ENCODE peak calls at places on chromosome 10, in five cellular contexts. G is tibial nerve, L is transverse colon, R is A549, Y is esophagus muscularis mucosa. V is an unnamed sample.

GRCh38 chr10:62047960-62048383 is 146.5 kb downstream of the ARID5B start:
- DNase-seq in G (peak), L (peak), R (no peak), Y (no peak), V (peak)

GRCh38 chr10:28909875-28910274 is 232.6 kb downstream of the BAMBI start:
- DNase-seq in G (no peak), L (no peak), R (no peak), Y (no peak), V (no peak)

GRCh38 chr10:95458824-95459223 is 102.3 kb downstream of the SORBS1 start:
- DNase-seq in G (no peak), L (no peak), R (no peak), Y (no peak), V (no peak)

GRCh38 chr10:33612551-33612950 is 278.1 kb upstream of the NRP1 start:
- DNase-seq in G (peak), L (no peak), R (no peak), Y (no peak), V (no peak)

GRCh38 chr10:90179696-90180407 is 478.5 kb downstream of the KIF20B start:
- DNase-seq in G (no peak), L (no peak), R (no peak), Y (no peak), V (no peak)

GRCh38 chr10:11440250-11441150 is 170.9 kb downstream of the USP6NL start:
- DNase-seq in G (no peak), L (no peak), R (no peak), Y (no peak), V (no peak)

GRCh38 chr10:91800192-91800591 is 2.0 kb downstream of the TNKS2 start:
- DNase-seq in G (no peak), L (no peak), R (no peak), Y (no peak), V (no peak)

GRCh38 chr10:48791267-48791928 is 106.7 kb downstream of the WDFY4 start:
- DNase-seq in G (no peak), L (no peak), R (no peak), Y (peak), V (no peak)

GRCh38 chr10:80949785-80950184 is 412.1 kb downstream of the SH2D4B start:
- DNase-seq in G (no peak), L (no peak), R (no peak), Y (no peak), V (no peak)

GRCh38 chr10:80946957-80947722 is 409.4 kb downstream of the SH2D4B start:
- DNase-seq in G (no peak), L (no peak), R (no peak), Y (no peak), V (no peak)

GRCh38 chr10:80946073-80946472 is 408.4 kb downstream of the SH2D4B start:
- DNase-seq in G (no peak), L (no peak), R (no peak), Y (no peak), V (no peak)

GRCh38 chr10:80945267-80945880 is 407.7 kb downstream of the SH2D4B start:
- DNase-seq in G (no peak), L (no peak), R (no peak), Y (no peak), V (no peak)
- TF ChIP-seq EP300 in G (no peak), L (no peak), R (no peak), Y (no peak), V (no peak)

GRCh38 chr10:68332259-68333057 is at the start of gene PBLD:
- DNase-seq in G (peak), L (peak), R (peak), Y (peak), V (peak)
- TF ChIP-seq EP300 in G (peak), L (no peak), R (no peak), Y (no peak), V (no peak)

DNA sequence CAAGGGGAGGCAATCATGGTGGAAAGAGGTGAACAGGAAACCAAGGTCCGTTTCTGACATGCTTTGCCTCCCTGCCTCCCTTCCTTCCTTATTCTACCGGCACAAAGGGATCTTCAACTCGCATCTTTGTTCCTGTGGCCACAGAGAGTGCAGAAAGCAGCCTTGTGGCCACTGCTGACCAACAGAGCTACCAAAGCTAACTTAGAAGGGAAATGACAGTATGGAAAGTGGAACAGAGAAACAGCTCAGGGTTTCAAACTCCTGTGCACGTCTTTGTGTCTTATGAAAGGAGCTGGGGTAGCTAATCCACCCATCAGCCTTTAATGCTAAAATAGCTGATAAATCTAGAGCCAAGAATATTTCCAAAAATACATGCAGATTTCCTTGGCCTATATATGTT is 588.0 kb downstream of the SORCS1 start:
- DNase-seq in G (no peak), L (no peak), R (no peak), Y (no peak), V (no peak)
- TF ChIP-seq EP300 in G (no peak), L (no peak), R (no peak), Y (no peak), V (no peak)

DNA sequence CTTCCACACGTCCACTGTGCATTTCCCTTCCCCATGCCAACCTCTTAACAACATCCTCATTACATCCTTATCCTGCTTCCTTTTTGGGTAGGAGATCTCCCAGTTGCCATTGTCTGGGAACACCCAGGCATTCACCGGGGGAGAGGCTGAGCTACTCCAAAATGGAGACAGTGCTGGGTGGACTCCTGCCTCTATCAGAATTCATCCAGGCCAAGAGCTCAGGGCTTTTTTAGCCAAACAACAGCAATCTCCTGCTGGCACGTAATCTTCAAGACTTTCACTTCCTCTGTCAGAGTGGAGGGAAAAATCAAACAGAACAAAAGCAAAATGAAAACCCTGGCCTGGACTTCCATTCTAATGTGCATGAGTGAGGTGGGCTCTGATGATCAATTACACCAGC is 244.9 kb downstream of the PRPF18 start:
- DNase-seq in G (no peak), L (no peak), R (no peak), Y (no peak), V (peak)
- TF ChIP-seq EP300 in G (peak), L (no peak), R (no peak), Y (no peak), V (no peak)

GRCh38 chr10:77636967-77637473 is 588 bp downstream of the KCNMA1 start:
- DNase-seq in G (no peak), L (no peak), R (no peak), Y (no peak), V (peak)
- TF ChIP-seq EP300 in G (no peak), L (no peak), R (no peak), Y (no peak), V (no peak)

DNA sequence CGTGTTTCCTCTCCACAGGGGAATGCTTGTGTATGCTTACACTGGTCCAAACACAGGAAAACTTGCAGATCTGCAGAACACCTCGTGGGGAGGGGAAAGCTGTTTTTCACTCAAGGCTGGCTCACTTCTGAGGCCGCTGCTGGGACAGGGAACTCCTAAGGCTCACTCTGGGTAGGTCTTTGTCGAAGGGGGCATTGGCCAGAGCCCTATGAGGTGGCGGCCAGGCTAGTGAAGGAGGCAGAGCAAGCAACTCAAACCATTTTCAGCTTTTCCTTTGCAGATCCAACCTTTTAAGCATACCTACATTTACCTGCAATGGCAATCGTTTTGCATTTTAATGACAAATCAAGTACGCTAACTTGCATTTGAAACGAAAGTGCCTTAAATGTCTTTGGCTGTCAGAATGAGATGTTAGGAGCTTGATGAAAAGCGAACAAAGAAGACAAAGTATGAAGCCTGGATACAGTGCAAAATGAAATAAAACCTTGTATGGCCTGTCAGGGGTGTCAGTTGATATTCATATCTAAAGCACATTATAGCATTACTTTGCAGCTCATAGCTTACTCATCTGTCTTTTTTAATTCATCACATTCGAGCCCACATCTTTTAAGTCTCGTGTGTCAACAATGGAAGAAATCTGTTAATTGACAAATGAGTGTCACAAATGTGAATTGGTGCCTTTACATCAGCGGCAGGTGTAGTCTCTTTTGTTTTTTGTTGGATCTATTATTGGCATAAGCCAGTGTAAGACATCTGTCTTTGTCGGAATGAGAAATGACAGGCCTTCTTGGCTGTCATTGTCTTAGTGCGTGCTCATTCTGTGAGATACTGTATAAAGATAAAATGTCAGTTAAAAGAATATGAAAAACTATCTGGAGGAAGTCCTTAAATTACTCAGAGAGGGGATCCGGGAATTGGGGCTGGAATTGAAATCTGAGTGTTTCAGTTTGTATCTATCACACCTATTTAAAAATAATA is 30.5 kb downstream of the LRMDA start:
- DNase-seq in G (no peak), L (no peak), R (no peak), Y (peak), V (no peak)
- TF ChIP-seq EP300 in G (no peak), L (no peak), R (no peak), Y (no peak), V (no peak)

GRCh38 chr10:15759265-15759664 is 39.5 kb upstream of the ITGA8 start:
- DNase-seq in G (no peak), L (no peak), R (no peak), Y (peak), V (no peak)

GRCh38 chr10:15763001-15763400 is 43.3 kb upstream of the ITGA8 start:
- DNase-seq in G (no peak), L (no peak), R (no peak), Y (peak), V (no peak)

GRCh38 chr10:15764867-15765454 is 45.2 kb upstream of the ITGA8 start:
- DNase-seq in G (no peak), L (no peak), R (no peak), Y (no peak), V (no peak)
- TF ChIP-seq EP300 in G (no peak), L (no peak), R (no peak), Y (no peak), V (no peak)